ENCODE peak calls at places on chromosomes 13 and 19, in eight cellular contexts. T is Calu3; R is astrocyte of the cerebellum; E is neural crest cell; Y is foreskin fibroblast; H is SK-N-SH; W is right atrium auricular region; C is CD8-positive, alpha-beta T cell. S is an unnamed sample.

GRCh38 chr19:56071151-56071550 is 49.9 kb downstream of the ZNF787 start:
- DNase-seq in T (peak), R (no peak), E (no peak), Y (no peak), H (peak), W (no peak), C (no peak), S (peak)

GRCh38 chr13:34035676-34036325 is 217.9 kb downstream of the RFC3 start:
- DNase-seq in T (peak), R (no peak), E (no peak), Y (peak), H (no peak), W (no peak), C (no peak), S (no peak)

GRCh38 chr13:106349080-106349841 is 186.2 kb downstream of the EFNB2 start:
- DNase-seq in T (peak), R (peak), E (no peak), Y (peak), H (peak), W (peak), C (no peak), S (peak)

GRCh38 chr19:36876993-36877938 is 26.6 kb downstream of the ZNF345 start:
- DNase-seq in T (no peak), R (no peak), E (no peak), Y (no peak), H (no peak), W (no peak), C (no peak), S (no peak)

GRCh38 chr13:99686157-99686572 is 184.9 kb downstream of the TM9SF2 start:
- DNase-seq in T (no peak), R (no peak), E (no peak), Y (peak), H (peak), W (peak), C (no peak), S (peak)

GRCh38 chr13:33164331-33164730 is 121.2 kb downstream of the STARD13 start:
- DNase-seq in T (no peak), R (no peak), E (no peak), Y (no peak), H (no peak), W (no peak), C (no peak), S (no peak)

GRCh38 chr19:2962018-2962670 is 15.2 kb upstream of the TLE6 start:
- DNase-seq in T (peak), R (peak), E (peak), Y (peak), H (peak), W (peak), C (peak), S (peak)

GRCh38 chr19:51664997-51665396 is 18.4 kb upstream of the SIGLEC14 start:
- DNase-seq in T (peak), R (no peak), E (no peak), Y (peak), H (no peak), W (no peak), C (no peak), S (no peak)

GRCh38 chr13:50241479-50241878 is 226.2 kb downstream of the KCNRG start:
- DNase-seq in T (peak), R (no peak), E (no peak), Y (peak), H (no peak), W (no peak), C (no peak), S (no peak)

GRCh38 chr13:25171517-25172302 is at the start of gene AMER2:
- DNase-seq in T (no peak), R (no peak), E (peak), Y (peak), H (peak), W (no peak), C (no peak), S (peak)

GRCh38 chr19:18776288-18776594 is 14.9 kb downstream of the COMP start:
- DNase-seq in T (no peak), R (no peak), E (no peak), Y (peak), H (no peak), W (no peak), C (no peak), S (no peak)
- TF ChIP-seq CTCF in T (no peak), R (peak), E (no peak), Y (peak), H (peak), W (no peak), C (no peak), S (no peak)

DNA sequence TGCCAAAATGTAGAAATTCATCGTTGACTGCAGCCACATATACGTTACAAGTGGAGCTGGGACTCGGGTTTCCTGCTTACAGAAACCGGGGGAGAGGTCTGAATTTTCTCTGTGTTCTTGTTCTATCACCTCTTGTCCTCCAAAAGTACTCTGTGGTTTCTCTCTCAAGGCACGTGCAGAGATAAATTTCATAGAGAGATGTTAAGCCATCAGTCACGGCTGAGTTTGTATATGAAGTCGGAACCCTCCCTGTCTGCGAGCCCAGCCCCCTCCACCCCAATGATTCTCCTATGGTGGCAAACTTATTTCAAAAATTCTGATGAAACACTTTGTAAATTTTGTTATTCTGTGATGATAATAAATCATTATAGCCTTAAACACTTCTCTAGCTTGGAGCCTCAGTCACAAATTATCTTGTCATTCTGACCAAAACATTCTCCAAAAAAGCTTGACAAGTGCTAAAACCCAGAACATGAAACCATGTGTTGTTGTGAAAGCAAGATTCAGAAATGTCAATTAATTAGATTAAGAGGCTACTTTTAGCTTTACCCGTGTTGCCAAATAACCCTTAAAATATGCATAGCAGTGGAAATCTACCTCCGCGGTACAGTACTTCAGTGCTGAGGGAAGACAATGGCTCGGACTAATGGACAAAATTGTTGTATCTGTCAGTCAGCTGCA is 87.4 kb downstream of the TSHZ3 start:
- DNase-seq in T (no peak), R (no peak), E (no peak), Y (no peak), H (no peak), W (no peak), C (no peak), S (no peak)
- TF ChIP-seq CTCF in T (no peak), R (no peak), E (no peak), Y (no peak), H (no peak), W (no peak), C (no peak), S (no peak)

DNA sequence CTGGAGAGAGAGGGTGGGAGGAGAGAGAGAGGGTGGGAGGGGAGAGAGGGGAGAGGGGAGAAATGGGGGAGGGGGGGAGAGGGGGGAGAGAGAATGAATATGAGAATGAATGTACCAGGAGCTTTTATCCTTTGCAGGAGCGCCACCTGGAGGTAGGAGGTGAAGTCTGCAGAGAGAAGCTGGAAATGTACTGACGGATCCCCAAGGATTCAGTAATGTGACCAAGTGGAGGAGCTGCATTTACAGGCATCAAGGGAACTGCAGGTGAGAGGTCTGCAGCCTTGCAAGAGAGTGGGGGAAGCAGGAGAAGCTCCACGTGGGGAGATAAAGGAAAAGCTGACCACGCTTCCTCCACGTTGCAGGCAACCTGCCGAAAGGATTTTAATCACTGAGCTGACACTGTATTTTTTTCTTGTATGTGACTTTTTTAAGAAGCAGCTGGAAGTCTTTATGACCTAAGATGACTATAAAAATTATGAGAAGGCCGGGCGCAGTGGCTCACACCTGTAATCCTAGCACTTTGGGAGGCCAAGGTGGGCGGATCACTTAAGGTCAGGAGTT is 33.7 kb downstream of the VSTM1 start:
- DNase-seq in T (peak), R (peak), E (peak), Y (peak), H (peak), W (peak), C (peak), S (peak)
- TF ChIP-seq CTCF in T (peak), R (peak), E (peak), Y (peak), H (peak), W (no peak), C (peak), S (peak)

DNA sequence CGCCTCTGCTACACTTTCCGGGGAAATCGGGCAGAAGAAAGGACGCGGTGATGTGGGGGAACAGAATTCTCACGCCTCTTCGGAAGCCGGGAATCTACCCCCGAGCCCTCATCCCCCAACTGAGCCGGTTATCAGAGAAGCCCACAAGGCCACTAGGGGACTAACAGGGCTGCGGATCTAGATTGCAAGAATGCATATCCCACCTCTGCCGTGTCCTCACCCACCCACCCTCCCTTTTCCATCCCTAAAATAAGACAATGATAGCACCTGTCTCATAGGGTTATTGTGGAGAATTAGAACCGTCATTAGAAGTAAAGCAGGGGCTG is 1.1 kb downstream of the IGFLR1 start:
- DNase-seq in T (no peak), R (no peak), E (no peak), Y (no peak), H (no peak), W (no peak), C (no peak), S (no peak)
- TF ChIP-seq CTCF in T (peak), R (no peak), E (peak), Y (no peak), H (no peak), W (no peak), C (no peak), S (no peak)

DNA sequence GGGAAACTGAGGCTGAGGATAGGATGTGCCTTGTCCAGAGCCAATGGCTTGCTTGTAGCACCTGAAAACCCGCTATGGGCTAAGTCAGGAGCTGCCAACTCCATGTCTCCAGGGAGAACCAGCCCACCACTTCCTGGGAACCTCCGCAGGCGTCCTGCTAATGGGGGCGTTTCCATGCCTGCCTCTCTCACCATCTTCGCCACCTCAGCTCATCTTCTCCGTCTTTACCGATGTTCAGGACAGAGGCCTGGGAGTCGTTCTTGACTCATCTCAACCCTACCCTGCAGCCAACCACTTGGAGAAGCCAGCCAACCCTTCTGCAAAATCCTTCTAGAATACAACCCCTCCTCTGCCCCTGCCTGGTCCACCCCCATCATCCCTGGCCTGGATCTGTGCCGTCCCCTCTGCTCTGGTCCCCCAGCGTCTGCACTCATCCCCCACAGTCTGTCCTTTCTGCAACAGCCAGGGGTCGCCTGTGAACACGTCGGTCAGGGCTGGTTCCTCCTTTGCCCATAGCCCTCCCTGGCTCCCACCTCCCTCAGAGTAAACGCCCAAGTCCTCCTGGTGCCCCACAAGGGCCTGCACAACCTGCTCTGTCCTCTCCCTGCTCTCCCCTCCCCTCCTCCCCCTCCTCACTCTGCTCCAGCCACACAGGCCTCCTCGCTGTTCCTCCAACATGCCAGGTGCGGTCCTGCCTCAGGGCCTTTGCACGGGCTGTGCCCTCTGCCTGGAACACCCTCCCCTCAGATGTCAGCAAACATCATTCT is 31.0 kb downstream of the PTPRS start:
- DNase-seq in T (no peak), R (no peak), E (no peak), Y (no peak), H (peak), W (no peak), C (no peak), S (no peak)
- TF ChIP-seq CTCF in T (no peak), R (no peak), E (no peak), Y (no peak), H (no peak), W (no peak), C (no peak), S (no peak)

GRCh38 chr19:12052571-12053169 is at the start of gene ZNF878:
- DNase-seq in T (peak), R (peak), E (peak), Y (peak), H (peak), W (peak), C (peak), S (no peak)
- TF ChIP-seq CTCF in T (no peak), R (no peak), E (peak), Y (no peak), H (peak), W (no peak), C (no peak), S (no peak)

DNA sequence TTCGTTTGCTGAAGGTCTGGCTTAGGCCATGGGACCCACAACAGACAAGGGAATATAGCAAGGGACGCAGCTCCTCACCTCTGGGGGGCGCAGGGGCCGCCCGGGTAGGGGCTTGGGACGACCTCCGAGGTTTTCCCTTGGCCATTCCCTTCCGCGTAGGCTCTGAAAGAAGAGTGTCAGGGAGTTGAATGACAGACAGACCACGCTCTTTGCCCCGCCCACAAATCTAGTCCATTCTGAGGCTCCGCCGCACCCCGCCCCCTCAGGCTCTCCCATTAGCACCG is 11.4 kb upstream of the ZNF414 start:
- DNase-seq in T (no peak), R (no peak), E (no peak), Y (no peak), H (no peak), W (no peak), C (no peak), S (no peak)
- TF ChIP-seq CTCF in T (no peak), R (peak), E (peak), Y (peak), H (peak), W (no peak), C (no peak), S (peak)

GRCh38 chr19:670609-671075 is 5.5 kb upstream of the FSTL3 start:
- DNase-seq in T (no peak), R (no peak), E (no peak), Y (no peak), H (no peak), W (no peak), C (no peak), S (no peak)
- TF ChIP-seq CTCF in T (no peak), R (peak), E (no peak), Y (no peak), H (no peak), W (no peak), C (no peak), S (peak)

GRCh38 chr19:58304748-58305064 is 471 bp upstream of the ERVK3-1 start:
- DNase-seq in T (no peak), R (no peak), E (no peak), Y (no peak), H (no peak), W (no peak), C (no peak), S (no peak)

GRCh38 chr19:58307736-58308135 is 2.6 kb downstream of the ERVK3-1 start:
- DNase-seq in T (no peak), R (no peak), E (no peak), Y (no peak), H (no peak), W (no peak), C (no peak), S (no peak)

GRCh38 chr19:58304255-58304654 is 922 bp upstream of the ERVK3-1 start:
- DNase-seq in T (no peak), R (no peak), E (no peak), Y (no peak), H (no peak), W (no peak), C (no peak), S (no peak)

GRCh38 chr19:58305932-58306323 is 751 bp downstream of the ERVK3-1 start:
- DNase-seq in T (peak), R (no peak), E (no peak), Y (no peak), H (peak), W (no peak), C (no peak), S (no peak)

DNA sequence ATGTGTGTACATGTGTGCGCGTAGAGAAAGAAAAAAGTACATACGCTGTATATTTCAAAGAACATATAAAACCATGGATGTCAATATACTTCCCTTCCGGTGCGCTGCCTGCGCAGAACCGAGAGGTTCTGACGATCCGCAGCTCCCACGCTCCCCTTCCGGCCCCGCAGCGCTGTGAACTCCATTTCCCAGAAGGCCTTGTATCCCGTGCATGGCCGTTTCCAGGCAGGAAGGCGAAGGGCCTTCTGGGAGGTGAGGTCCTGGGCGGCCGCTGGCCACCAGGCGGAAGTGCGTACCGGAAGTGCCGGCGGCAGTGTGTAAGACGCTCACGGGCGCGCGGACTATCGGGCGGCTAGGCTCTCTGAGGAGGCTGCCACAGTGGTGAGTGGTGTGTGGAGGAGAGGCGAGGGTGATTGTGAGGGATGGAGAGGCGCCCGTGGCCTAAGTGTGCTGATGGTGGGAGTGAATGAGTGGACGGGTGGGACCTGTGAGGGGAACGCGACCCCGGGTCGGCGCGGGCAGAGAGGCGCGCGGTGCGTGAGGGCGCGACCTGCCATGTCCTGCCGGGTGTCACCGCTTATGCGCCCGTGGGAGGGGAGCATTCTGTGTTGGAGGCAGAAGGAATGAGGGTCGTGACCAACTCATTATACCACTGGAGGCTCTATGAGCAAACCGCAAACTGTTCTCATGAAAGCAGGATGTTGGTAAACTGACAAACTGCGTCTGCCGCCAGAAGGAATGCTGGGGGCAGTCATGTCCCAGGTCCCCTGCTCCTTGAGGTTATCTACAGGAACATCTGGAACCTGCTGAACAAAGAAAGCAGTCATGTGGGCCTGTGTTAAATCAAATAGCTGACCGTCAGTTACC is at the start of gene ERVK3-1:
- DNase-seq in T (peak), R (peak), E (peak), Y (peak), H (peak), W (peak), C (peak), S (peak)
- TF ChIP-seq CTCF in T (no peak), R (no peak), E (peak), Y (no peak), H (no peak), W (no peak), C (no peak), S (no peak)